ENCODE peak calls at places on chromosomes 5 and 9, in seven cellular contexts. One of them, this sample, is unnamed. For H3K36me3, the result is how much of the 10 kb centered on the place peaks cover.

GRCh38 chr5:179452356-179453230 is 97.8 kb upstream of the RUFY1 start:
- DNase-seq in cardiac muscle cell: no peak
- DNase-seq in left lung: no peak
- DNase-seq in OCI-LY7: no peak
- DNase-seq in upper lobe of right lung: peak
- DNase-seq in heart left ventricle: no peak
- DNase-seq in thyroid gland: no peak
- DNase-seq in this sample: no peak

GRCh38 chr9:105046907-105047651 is 119.1 kb upstream of the ABCA1 start:
- DNase-seq in cardiac muscle cell: no peak
- DNase-seq in left lung: no peak
- DNase-seq in OCI-LY7: no peak
- DNase-seq in upper lobe of right lung: no peak
- DNase-seq in heart left ventricle: no peak
- DNase-seq in thyroid gland: no peak
- DNase-seq in this sample: no peak

GRCh38 chr9:125949721-125950465 is 202.7 kb downstream of the PBX3 start:
- DNase-seq in cardiac muscle cell: no peak
- DNase-seq in left lung: no peak
- DNase-seq in OCI-LY7: no peak
- DNase-seq in upper lobe of right lung: no peak
- DNase-seq in heart left ventricle: no peak
- DNase-seq in thyroid gland: no peak
- DNase-seq in this sample: no peak

GRCh38 chr5:69083412-69083811 is 10.4 kb upstream of the SLC30A5 start:
- DNase-seq in cardiac muscle cell: peak
- DNase-seq in left lung: no peak
- DNase-seq in OCI-LY7: no peak
- DNase-seq in upper lobe of right lung: no peak
- DNase-seq in heart left ventricle: no peak
- DNase-seq in thyroid gland: no peak
- DNase-seq in this sample: no peak

GRCh38 chr5:125415126-125415525 is 668.7 kb upstream of the ZNF608 start:
- DNase-seq in cardiac muscle cell: no peak
- DNase-seq in left lung: no peak
- DNase-seq in OCI-LY7: no peak
- DNase-seq in upper lobe of right lung: no peak
- DNase-seq in heart left ventricle: no peak
- DNase-seq in thyroid gland: no peak
- DNase-seq in this sample: no peak

GRCh38 chr5:40683351-40683750 is 3.6 kb downstream of the PTGER4 start:
- DNase-seq in cardiac muscle cell: no peak
- DNase-seq in left lung: no peak
- DNase-seq in OCI-LY7: no peak
- DNase-seq in upper lobe of right lung: no peak
- DNase-seq in heart left ventricle: no peak
- DNase-seq in thyroid gland: no peak
- DNase-seq in this sample: no peak

GRCh38 chr5:135130526-135131215 is 96.6 kb upstream of the PITX1 start:
- DNase-seq in cardiac muscle cell: no peak
- DNase-seq in left lung: no peak
- DNase-seq in OCI-LY7: no peak
- DNase-seq in upper lobe of right lung: no peak
- DNase-seq in heart left ventricle: no peak
- DNase-seq in thyroid gland: peak
- DNase-seq in this sample: no peak

GRCh38 chr9:90903731-90904422 is 102.3 kb downstream of the SYK start:
- DNase-seq in cardiac muscle cell: no peak
- DNase-seq in left lung: no peak
- DNase-seq in OCI-LY7: no peak
- DNase-seq in upper lobe of right lung: no peak
- DNase-seq in heart left ventricle: no peak
- DNase-seq in thyroid gland: peak
- DNase-seq in this sample: no peak

GRCh38 chr5:101590384-101590783 is 687.3 kb upstream of the ST8SIA4 start:
- DNase-seq in cardiac muscle cell: no peak
- DNase-seq in left lung: no peak
- DNase-seq in OCI-LY7: peak
- DNase-seq in upper lobe of right lung: no peak
- DNase-seq in heart left ventricle: no peak
- DNase-seq in thyroid gland: no peak
- DNase-seq in this sample: no peak

GRCh38 chr9:34505370-34506120 is 17.2 kb downstream of the ENHO start:
- DNase-seq in cardiac muscle cell: no peak
- DNase-seq in left lung: no peak
- DNase-seq in OCI-LY7: no peak
- DNase-seq in upper lobe of right lung: no peak
- DNase-seq in heart left ventricle: no peak
- DNase-seq in thyroid gland: no peak
- DNase-seq in this sample: no peak

GRCh38 chr9:114837923-114838322 is 32.1 kb upstream of the TNFSF15 start:
- DNase-seq in cardiac muscle cell: no peak
- DNase-seq in left lung: no peak
- DNase-seq in OCI-LY7: no peak
- DNase-seq in upper lobe of right lung: no peak
- DNase-seq in heart left ventricle: no peak
- DNase-seq in thyroid gland: no peak
- DNase-seq in this sample: no peak

GRCh38 chr5:87369431-87369830 is 43.3 kb downstream of the CCNH start:
- DNase-seq in cardiac muscle cell: no peak
- DNase-seq in left lung: no peak
- DNase-seq in OCI-LY7: no peak
- DNase-seq in upper lobe of right lung: no peak
- DNase-seq in heart left ventricle: no peak
- DNase-seq in thyroid gland: no peak
- DNase-seq in this sample: no peak

GRCh38 chr9:80410106-80410505 is 838.3 kb downstream of the TLE4 start:
- DNase-seq in cardiac muscle cell: no peak
- DNase-seq in left lung: no peak
- DNase-seq in OCI-LY7: no peak
- DNase-seq in upper lobe of right lung: no peak
- DNase-seq in heart left ventricle: peak
- DNase-seq in thyroid gland: peak
- DNase-seq in this sample: no peak

GRCh38 chr5:51201708-51202107 is 181.5 kb upstream of the ISL1 start:
- DNase-seq in cardiac muscle cell: no peak
- DNase-seq in left lung: no peak
- DNase-seq in OCI-LY7: no peak
- DNase-seq in upper lobe of right lung: no peak
- DNase-seq in heart left ventricle: no peak
- DNase-seq in thyroid gland: no peak
- DNase-seq in this sample: no peak

GRCh38 chr9:88534456-88535225 is at the start of gene NXNL2:
- DNase-seq in cardiac muscle cell: peak
- DNase-seq in left lung: peak
- DNase-seq in OCI-LY7: no peak
- DNase-seq in upper lobe of right lung: peak
- DNase-seq in heart left ventricle: peak
- DNase-seq in thyroid gland: peak
- DNase-seq in this sample: peak

GRCh38 chr9:132857031-132857430 is 21.1 kb downstream of the AK8 start:
- DNase-seq in cardiac muscle cell: peak
- DNase-seq in left lung: peak
- DNase-seq in OCI-LY7: no peak
- DNase-seq in upper lobe of right lung: no peak
- DNase-seq in heart left ventricle: peak
- DNase-seq in thyroid gland: peak
- DNase-seq in this sample: peak

GRCh38 chr5:10540036-10540544 is 23.8 kb upstream of the ANKRD33B start:
- DNase-seq in cardiac muscle cell: no peak
- DNase-seq in left lung: no peak
- DNase-seq in OCI-LY7: no peak
- DNase-seq in upper lobe of right lung: peak
- DNase-seq in heart left ventricle: no peak
- DNase-seq in thyroid gland: no peak
- DNase-seq in this sample: no peak

GRCh38 chr5:10537614-10538013 is 26.3 kb upstream of the ANKRD33B start:
- DNase-seq in cardiac muscle cell: no peak
- DNase-seq in left lung: no peak
- DNase-seq in OCI-LY7: no peak
- DNase-seq in upper lobe of right lung: peak
- DNase-seq in heart left ventricle: no peak
- DNase-seq in thyroid gland: no peak
- DNase-seq in this sample: no peak

GRCh38 chr5:10538103-10538788 is 25.6 kb upstream of the ANKRD33B start:
- DNase-seq in cardiac muscle cell: no peak
- DNase-seq in left lung: no peak
- DNase-seq in OCI-LY7: no peak
- DNase-seq in upper lobe of right lung: peak
- DNase-seq in heart left ventricle: no peak
- DNase-seq in thyroid gland: no peak
- DNase-seq in this sample: no peak

GRCh38 chr5:10539685-10539998 is 24.2 kb upstream of the ANKRD33B start:
- DNase-seq in cardiac muscle cell: no peak
- DNase-seq in left lung: no peak
- DNase-seq in OCI-LY7: no peak
- DNase-seq in upper lobe of right lung: no peak
- DNase-seq in heart left ventricle: no peak
- DNase-seq in thyroid gland: no peak
- DNase-seq in this sample: no peak

DNA sequence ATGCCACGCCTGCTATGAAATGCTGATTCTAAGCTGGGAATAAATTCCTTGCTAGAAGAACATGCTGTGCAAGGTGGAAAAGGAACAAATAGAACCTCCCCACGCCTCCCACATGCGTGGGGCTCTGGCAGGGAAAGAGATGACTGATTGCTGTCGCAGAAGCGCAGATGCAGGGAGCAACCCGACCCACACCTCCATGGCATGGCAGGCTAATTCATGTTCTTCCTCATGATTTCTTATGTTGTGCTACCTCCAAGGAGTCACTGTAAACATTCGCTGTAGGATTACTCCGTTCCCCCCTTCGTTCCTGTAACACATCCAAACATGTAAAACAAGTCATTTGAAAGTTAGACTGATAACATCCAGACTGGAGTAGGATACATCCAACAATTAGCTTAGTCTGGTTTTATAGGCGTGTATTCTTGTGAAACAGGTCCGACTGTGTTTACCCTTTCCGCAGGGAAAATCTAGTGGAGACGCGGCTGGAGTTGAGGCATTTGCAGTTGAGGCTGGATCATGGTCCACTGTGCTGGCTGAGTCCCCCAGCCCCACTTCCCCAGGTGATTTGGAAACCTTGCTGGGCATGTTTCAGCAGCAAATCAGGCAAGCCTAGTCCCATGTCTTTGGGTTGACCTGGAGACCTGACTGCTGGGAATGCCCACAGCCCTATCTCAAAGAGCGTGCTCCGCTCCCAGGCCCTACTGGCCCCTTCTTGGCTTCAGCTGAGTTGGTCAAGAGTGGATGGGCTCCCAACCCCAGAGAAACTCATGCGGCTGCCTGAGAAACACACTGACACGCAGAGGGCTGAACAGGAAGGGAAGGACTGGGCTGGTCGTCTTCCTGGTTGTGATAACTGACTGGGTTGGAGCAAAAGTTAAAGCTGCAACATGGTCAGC is 24.8 kb upstream of the ANKRD33B start:
- DNase-seq in cardiac muscle cell: no peak
- DNase-seq in left lung: no peak
- DNase-seq in OCI-LY7: no peak
- DNase-seq in upper lobe of right lung: peak
- DNase-seq in heart left ventricle: no peak
- DNase-seq in thyroid gland: no peak
- DNase-seq in this sample: no peak
- H3K27ac ChIP-seq in cardiac muscle cell: no peak
- H3K27ac ChIP-seq in left lung: no peak
- H3K27ac ChIP-seq in OCI-LY7: no peak
- H3K27ac ChIP-seq in upper lobe of right lung: no peak
- H3K27ac ChIP-seq in heart left ventricle: no peak
- H3K27ac ChIP-seq in thyroid gland: no peak
- H3K27ac ChIP-seq in this sample: no peak

GRCh38 chr9:137009938-137010732 is 13.8 kb upstream of the CLIC3 start:
- DNase-seq in cardiac muscle cell: no peak
- DNase-seq in left lung: no peak
- DNase-seq in OCI-LY7: no peak
- DNase-seq in upper lobe of right lung: no peak
- DNase-seq in heart left ventricle: no peak
- DNase-seq in thyroid gland: no peak
- DNase-seq in this sample: no peak

GRCh38 chr9:137009217-137009616 is 12.8 kb upstream of the CLIC3 start:
- DNase-seq in cardiac muscle cell: no peak
- DNase-seq in left lung: no peak
- DNase-seq in OCI-LY7: no peak
- DNase-seq in upper lobe of right lung: no peak
- DNase-seq in heart left ventricle: no peak
- DNase-seq in thyroid gland: no peak
- DNase-seq in this sample: no peak

GRCh38 chr9:137012694-137013570 is 15.1 kb downstream of the ABCA2 start:
- DNase-seq in cardiac muscle cell: no peak
- DNase-seq in left lung: no peak
- DNase-seq in OCI-LY7: no peak
- DNase-seq in upper lobe of right lung: no peak
- DNase-seq in heart left ventricle: no peak
- DNase-seq in thyroid gland: no peak
- DNase-seq in this sample: no peak

GRCh38 chr9:137011907-137012675 is 15.7 kb upstream of the CLIC3 start:
- DNase-seq in cardiac muscle cell: no peak
- DNase-seq in left lung: no peak
- DNase-seq in OCI-LY7: no peak
- DNase-seq in upper lobe of right lung: no peak
- DNase-seq in heart left ventricle: no peak
- DNase-seq in thyroid gland: no peak
- DNase-seq in this sample: no peak

GRCh38 chr9:137011130-137011529 is 14.8 kb upstream of the CLIC3 start:
- DNase-seq in cardiac muscle cell: no peak
- DNase-seq in left lung: no peak
- DNase-seq in OCI-LY7: no peak
- DNase-seq in upper lobe of right lung: no peak
- DNase-seq in heart left ventricle: no peak
- DNase-seq in thyroid gland: no peak
- DNase-seq in this sample: no peak
- H3K36me3 ChIP-seq in cardiac muscle cell: under half
- H3K36me3 ChIP-seq in left lung: under half
- H3K36me3 ChIP-seq in OCI-LY7: under half
- H3K36me3 ChIP-seq in upper lobe of right lung: under half
- H3K36me3 ChIP-seq in heart left ventricle: half or more
- H3K36me3 ChIP-seq in thyroid gland: under half
- H3K36me3 ChIP-seq in this sample: half or more

DNA sequence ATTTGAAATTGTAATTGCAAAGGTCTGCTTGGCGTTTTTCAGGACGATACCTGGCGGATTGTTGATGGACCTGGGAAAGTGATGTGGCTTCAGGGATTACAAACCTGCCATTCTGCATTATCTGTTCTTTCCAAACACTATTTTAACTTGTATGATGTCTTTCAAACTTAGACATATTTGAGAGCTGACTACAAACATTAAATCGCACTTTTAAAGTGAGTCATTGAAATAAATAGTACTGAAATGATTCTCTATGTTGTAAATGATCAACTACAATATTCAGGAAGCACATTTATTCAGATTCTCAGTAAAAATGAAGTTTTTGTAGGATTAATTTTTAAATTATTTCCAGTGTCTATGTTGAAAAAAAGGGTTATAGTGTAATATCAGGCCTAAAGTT is 32.3 kb upstream of the TMEM171 start:
- DNase-seq in cardiac muscle cell: no peak
- DNase-seq in left lung: no peak
- DNase-seq in OCI-LY7: no peak
- DNase-seq in upper lobe of right lung: no peak
- DNase-seq in heart left ventricle: no peak
- DNase-seq in thyroid gland: no peak
- DNase-seq in this sample: no peak
- H3K27ac ChIP-seq in cardiac muscle cell: no peak
- H3K27ac ChIP-seq in left lung: no peak
- H3K27ac ChIP-seq in OCI-LY7: no peak
- H3K27ac ChIP-seq in upper lobe of right lung: no peak
- H3K27ac ChIP-seq in heart left ventricle: no peak
- H3K27ac ChIP-seq in thyroid gland: no peak
- H3K27ac ChIP-seq in this sample: no peak

GRCh38 chr5:176934309-176934930 is 35.3 kb upstream of the HK3 start:
- DNase-seq in cardiac muscle cell: no peak
- DNase-seq in left lung: no peak
- DNase-seq in OCI-LY7: no peak
- DNase-seq in upper lobe of right lung: no peak
- DNase-seq in heart left ventricle: no peak
- DNase-seq in thyroid gland: no peak
- DNase-seq in this sample: no peak
- H3K36me3 ChIP-seq in cardiac muscle cell: under half
- H3K36me3 ChIP-seq in left lung: under half
- H3K36me3 ChIP-seq in OCI-LY7: half or more
- H3K36me3 ChIP-seq in upper lobe of right lung: under half
- H3K36me3 ChIP-seq in heart left ventricle: half or more
- H3K36me3 ChIP-seq in thyroid gland: under half
- H3K36me3 ChIP-seq in this sample: half or more

This sample was measured in stomach.